ENCODE peak calls at places on chromosomes 4 and X, in nine cellular contexts. X is AG04450, F is left lung, U is heart right ventricle, P is IMR-90, H is body of pancreas, A is GM20000, L is type B pancreatic cell, K is epithelial cell of esophagus. N is an unnamed sample.

GRCh38 chr4:3237711-3238560 is 11.0 kb upstream of the MSANTD1 start:
- DNase-seq in K (no peak), H (no peak), F (peak; percentile 44), L (no peak), A (no peak), X (no peak), P (no peak), U (no peak), N (no peak)

GRCh38 chrX:38941675-38942074 is 140.4 kb downstream of the MID1IP1 start:
- DNase-seq in K (peak; percentile 32), P (peak; percentile 6), X (no peak), H (no peak), A (no peak), U (no peak), F (no peak), L (no peak), N (peak; percentile 42)

GRCh38 chr4:70138751-70139150 is 15.3 kb upstream of the PRR27 start:
- DNase-seq in H (no peak), F (no peak), K (no peak), P (no peak), A (no peak), L (no peak), U (no peak), X (no peak), N (no peak)

GRCh38 chrX:119729408-119730201 is 28.8 kb upstream of the SOWAHD start:
- DNase-seq in A (peak; percentile 38), X (peak; percentile 24), K (peak; percentile 60), P (peak; percentile 64), H (peak; percentile 70), U (peak; percentile 16), F (no peak), L (no peak), N (peak; percentile 52)

GRCh38 chr4:145047151-145047550 is 50.8 kb downstream of the ANAPC10 start:
- DNase-seq in L (no peak), F (no peak), P (no peak), U (no peak), H (no peak), K (no peak), A (peak; percentile 8), X (no peak), N (no peak)

GRCh38 chr4:81453024-81453423 is 18.7 kb downstream of the RASGEF1B start:
- DNase-seq in L (no peak), K (no peak), P (no peak), H (no peak), F (no peak), U (no peak), A (no peak), X (no peak), N (no peak)

GRCh38 chrX:41588271-41588670 is 100.5 kb upstream of the GPR34 start:
- DNase-seq in X (no peak), H (no peak), U (no peak), K (no peak), A (no peak), F (no peak), P (no peak), L (no peak), N (no peak)

GRCh38 chr4:14867847-14868246 is 134.4 kb upstream of the CPEB2 start:
- DNase-seq in H (no peak), F (no peak), A (no peak), X (no peak), P (no peak), L (no peak), K (no peak), U (no peak), N (no peak)

GRCh38 chr4:16140520-16141249 is 56.9 kb upstream of the PROM1 start:
- DNase-seq in L (no peak), K (peak; percentile 74), F (no peak), U (no peak), X (peak; percentile 29), P (peak; percentile 68), H (peak; percentile 54), A (no peak), N (peak; percentile 77)

GRCh38 chrX:28010875-28011274 is 29.6 kb upstream of the DCAF8L1 start:
- DNase-seq in H (no peak), F (no peak), U (no peak), X (no peak), L (no peak), K (no peak), A (no peak), P (no peak), N (no peak)

GRCh38 chrX:47514553-47515235 is 31.7 kb upstream of the ZNF41 start:
- DNase-seq in F (no peak), X (no peak), U (no peak), P (peak; percentile 46), A (no peak), K (peak; percentile 73), H (no peak), L (no peak), N (peak; percentile 67)

GRCh38 chrX:13109811-13110210 is 65.4 kb upstream of the FAM9C start:
- DNase-seq in U (no peak), X (no peak), P (peak; percentile 61), A (no peak), F (no peak), H (no peak), K (peak; percentile 55), L (no peak), N (peak; percentile 40)

GRCh38 chr4:169443748-169444147 is 168.6 kb downstream of the NEK1 start:
- DNase-seq in U (no peak), P (no peak), K (no peak), A (no peak), H (no peak), F (no peak), L (no peak), X (no peak), N (no peak)

GRCh38 chr4:77465271-77465670 is 140.3 kb upstream of the CXCL13 start:
- DNase-seq in L (no peak), P (no peak), U (no peak), X (no peak), K (peak; percentile 50), H (peak; percentile 64), F (no peak), A (no peak), N (peak; percentile 46)
- TF ChIP-seq CTCF in L (peak; percentile 37), P (no peak), U (peak; percentile 55), X (peak; percentile 12), K (peak; percentile 76), H (peak; percentile 65), F (peak; percentile 46), A (peak; percentile 17), N (peak; percentile 80)

DNA sequence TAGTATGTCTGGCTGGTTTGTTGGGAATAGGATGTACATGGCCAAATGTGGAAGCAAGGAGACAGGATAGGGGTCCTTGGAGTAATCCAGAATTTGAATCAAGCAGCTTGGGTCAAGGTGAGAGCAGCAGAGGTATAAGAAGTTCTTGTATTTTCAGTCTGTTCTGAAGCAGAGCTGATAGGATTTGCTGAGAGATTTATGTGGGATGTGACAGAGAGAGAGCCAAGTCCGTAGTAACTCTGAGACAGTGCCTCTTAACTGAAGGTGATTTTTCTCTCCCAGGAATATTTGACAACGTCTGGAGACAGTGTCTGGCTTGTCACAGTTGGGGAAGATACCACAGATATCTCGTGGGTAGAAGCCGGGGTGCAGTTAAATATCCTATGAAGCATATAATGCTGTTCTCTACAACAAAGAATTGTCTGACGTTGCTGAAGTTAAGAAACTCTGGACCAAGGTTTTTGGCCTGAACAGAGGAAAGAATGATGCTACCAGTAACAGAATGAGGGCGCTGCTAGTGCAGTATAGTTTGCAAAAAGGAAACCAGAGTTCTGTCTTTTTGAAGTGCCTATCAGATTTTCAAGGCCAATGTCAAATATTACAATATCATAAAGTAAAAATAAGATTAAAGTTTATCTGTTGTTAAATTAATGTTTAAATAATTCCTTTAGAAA is 184.0 kb downstream of the ARHGAP24 start:
- DNase-seq in F (no peak), P (no peak), K (no peak), X (no peak), H (no peak), U (no peak), L (no peak), A (no peak), N (no peak)
- TF ChIP-seq CTCF in F (no peak), P (no peak), K (no peak), X (no peak), H (peak; percentile 2), U (peak; percentile 34), L (no peak), A (no peak), N (no peak)

DNA sequence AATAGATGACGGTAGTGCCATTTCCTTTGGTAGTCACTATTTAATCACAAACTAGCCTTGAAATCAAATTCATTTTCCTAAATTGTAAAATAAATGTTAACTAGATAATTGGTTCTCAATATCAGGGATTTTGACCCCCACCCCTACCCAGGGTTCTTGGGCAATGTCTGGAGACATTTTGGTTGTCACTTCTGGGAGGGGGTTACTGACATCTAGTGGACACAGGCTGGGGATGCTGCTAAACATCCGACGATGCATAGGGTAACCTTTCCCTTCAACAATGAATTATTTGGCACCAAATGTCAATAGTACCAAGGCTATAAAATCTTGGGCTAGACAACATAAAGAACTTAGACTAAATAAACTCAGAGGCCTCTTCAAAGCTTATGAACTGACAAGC is 285.8 kb upstream of the TRPC5 start:
- DNase-seq in U (no peak), A (no peak), F (no peak), P (no peak), K (no peak), H (no peak), X (no peak), L (no peak), N (no peak)
- TF ChIP-seq CTCF in U (peak; percentile 20), A (peak; percentile 7), F (no peak), P (peak; percentile 31), K (no peak), H (no peak), X (peak; percentile 37), L (peak; percentile 65), N (no peak)

GRCh38 chrX:31443654-31444053 is 371.8 kb upstream of the FTHL17 start:
- DNase-seq in F (no peak), K (no peak), P (no peak), L (no peak), A (no peak), H (no peak), U (no peak), X (no peak), N (no peak)

GRCh38 chrX:31435592-31435991 is 363.8 kb upstream of the FTHL17 start:
- DNase-seq in P (peak; percentile 22), F (no peak), U (peak; percentile 10), X (no peak), K (no peak), L (no peak), H (peak; percentile 27), A (no peak), N (no peak)

GRCh38 chrX:31445542-31445941 is 373.7 kb upstream of the FTHL17 start:
- DNase-seq in K (no peak), H (no peak), L (no peak), F (no peak), X (no peak), P (no peak), A (no peak), U (no peak), N (no peak)

GRCh38 chrX:31436424-31436823 is 364.6 kb upstream of the FTHL17 start:
- DNase-seq in A (no peak), F (no peak), H (no peak), U (no peak), X (no peak), L (no peak), K (no peak), P (no peak), N (no peak)

DNA sequence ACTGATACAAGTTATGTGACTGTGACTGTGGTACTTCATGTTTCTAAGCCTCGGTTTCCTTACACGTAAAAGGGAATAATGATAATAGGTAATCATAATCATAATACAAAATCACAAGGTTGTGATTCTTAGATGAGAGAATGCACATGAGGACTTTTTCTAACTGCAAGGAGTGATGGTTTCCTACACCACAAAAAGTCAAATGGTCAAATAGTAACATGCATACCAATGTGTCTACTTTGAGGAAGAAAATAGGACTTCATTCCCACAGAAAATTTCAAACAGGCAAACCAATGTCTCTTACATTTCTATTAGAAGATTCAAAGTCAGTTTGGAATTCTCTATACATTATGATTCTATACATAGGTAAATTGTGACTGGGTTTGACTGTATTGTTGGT is 368.7 kb upstream of the FTHL17 start:
- DNase-seq in A (no peak), L (no peak), P (peak; percentile 45), U (no peak), F (no peak), K (no peak), X (no peak), H (no peak), N (no peak)
- TF ChIP-seq CTCF in A (no peak), L (no peak), P (no peak), U (no peak), F (no peak), K (no peak), X (no peak), H (no peak), N (no peak)